ENCODE peak calls at places on chromosome 21, in four cellular contexts. One of them, this sample, is unnamed.

GRCh38 chr21:17783816-17784598 is 35.1 kb downstream of the C21orf91 start:
- DNase-seq in GM12878: peak
- DNase-seq in HepG2: no peak
- DNase-seq in K562: no peak
- DNase-seq in this sample: no peak

GRCh38 chr21:34934350-34934749 is 114.8 kb downstream of the RUNX1 start:
- DNase-seq in K562: no peak
- DNase-seq in GM12878: no peak
- DNase-seq in HepG2: no peak
- DNase-seq in this sample: no peak

GRCh38 chr21:36403713-36404112 is 18.5 kb downstream of the CHAF1B start:
- DNase-seq in K562: no peak
- DNase-seq in HepG2: no peak
- DNase-seq in GM12878: no peak
- DNase-seq in this sample: no peak

GRCh38 chr21:34687065-34687464 is 18.3 kb downstream of the CLIC6 start:
- DNase-seq in HepG2: no peak
- DNase-seq in K562: no peak
- DNase-seq in GM12878: no peak
- DNase-seq in this sample: no peak

GRCh38 chr21:29181799-29182470 is 51.5 kb downstream of the MAP3K7CL start:
- DNase-seq in K562: peak
- DNase-seq in HepG2: peak
- DNase-seq in GM12878: no peak
- DNase-seq in this sample: peak

GRCh38 chr21:42009018-42009830 is 936 bp downstream of the ZBTB21 start:
- DNase-seq in HepG2: peak
- DNase-seq in K562: peak
- DNase-seq in GM12878: no peak
- DNase-seq in this sample: peak

GRCh38 chr21:36040389-36040788 is 19.9 kb downstream of the SETD4 start:
- DNase-seq in K562: no peak
- DNase-seq in HepG2: no peak
- DNase-seq in GM12878: no peak
- DNase-seq in this sample: no peak

GRCh38 chr21:35168702-35169101 is 119.6 kb upstream of the RUNX1 start:
- DNase-seq in GM12878: no peak
- DNase-seq in K562: no peak
- DNase-seq in HepG2: no peak
- DNase-seq in this sample: no peak

GRCh38 chr21:42031241-42031640 is 21.1 kb upstream of the ZBTB21 start:
- DNase-seq in GM12878: no peak
- DNase-seq in K562: no peak
- DNase-seq in HepG2: no peak
- DNase-seq in this sample: no peak

GRCh38 chr21:40146201-40146890 is 279.1 kb downstream of the PCP4 start:
- DNase-seq in HepG2: no peak
- DNase-seq in GM12878: no peak
- DNase-seq in K562: no peak
- DNase-seq in this sample: no peak

GRCh38 chr21:43944181-43944633 is 67.9 kb upstream of the TRAPPC10 start:
- DNase-seq in K562: no peak
- DNase-seq in HepG2: no peak
- DNase-seq in GM12878: no peak
- DNase-seq in this sample: no peak
- TF ChIP-seq FOXM1 in K562: no peak
- TF ChIP-seq FOXM1 in HepG2: no peak
- TF ChIP-seq FOXM1 in GM12878: no peak
- TF ChIP-seq FOXM1 in this sample: no peak

GRCh38 chr21:46052703-46053651 is 44.9 kb upstream of the COL6A2 start:
- DNase-seq in K562: no peak
- DNase-seq in GM12878: no peak
- DNase-seq in HepG2: no peak
- DNase-seq in this sample: no peak
- TF ChIP-seq FOXK2 in K562: no peak
- TF ChIP-seq FOXK2 in GM12878: no peak
- TF ChIP-seq FOXK2 in HepG2: no peak
- TF ChIP-seq FOXK2 in this sample: no peak

DNA sequence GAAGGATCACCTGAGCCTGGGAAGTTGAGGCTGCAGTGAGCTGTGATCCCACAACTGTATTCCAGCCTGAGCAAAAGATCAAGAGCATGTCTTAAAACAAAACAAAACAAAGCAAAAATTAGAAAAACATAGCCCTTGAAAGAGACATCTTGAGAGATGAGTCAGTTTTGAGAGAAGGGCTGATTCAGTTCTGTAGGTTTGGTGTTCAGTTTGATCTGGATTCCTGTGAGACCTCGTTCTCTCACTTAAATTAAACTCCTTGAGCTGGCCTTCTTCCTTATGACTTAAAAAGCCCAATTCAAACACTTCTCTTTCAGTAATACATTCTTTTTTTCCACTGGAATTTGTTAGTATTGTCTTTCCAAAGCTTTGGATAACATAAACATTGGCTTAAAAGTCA is 164.2 kb downstream of the NRIP1 start:
- DNase-seq in HepG2: no peak
- DNase-seq in K562: no peak
- DNase-seq in GM12878: no peak
- DNase-seq in this sample: no peak
- TF ChIP-seq TARDBP in HepG2: no peak
- TF ChIP-seq TARDBP in K562: no peak
- TF ChIP-seq TARDBP in GM12878: no peak
- TF ChIP-seq TARDBP in this sample: no peak

DNA sequence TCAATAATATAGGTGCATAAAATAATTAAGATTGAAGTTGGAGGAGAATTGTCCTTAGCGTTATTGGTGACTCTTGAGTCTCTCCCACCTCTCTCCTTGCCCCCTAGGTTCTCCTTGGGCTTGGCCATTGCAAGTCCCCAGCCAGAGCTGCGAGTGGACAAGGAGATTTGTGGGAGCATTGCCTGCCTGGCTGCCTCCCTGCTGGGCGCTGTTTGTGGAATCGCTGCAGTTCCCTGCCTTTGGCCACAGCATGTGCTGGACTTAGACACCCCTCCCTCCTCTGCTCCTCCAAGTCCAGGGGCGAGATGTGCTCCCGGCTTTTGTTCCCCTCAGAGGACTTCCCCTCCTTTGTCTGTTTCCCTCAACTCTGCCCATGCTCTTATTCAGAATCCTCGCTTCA is 21.9 kb upstream of the HUNK start:
- DNase-seq in GM12878: no peak
- DNase-seq in K562: no peak
- DNase-seq in HepG2: no peak
- DNase-seq in this sample: no peak
- TF ChIP-seq FOXM1 in GM12878: no peak
- TF ChIP-seq FOXM1 in K562: no peak
- TF ChIP-seq FOXM1 in HepG2: no peak
- TF ChIP-seq FOXM1 in this sample: no peak

DNA sequence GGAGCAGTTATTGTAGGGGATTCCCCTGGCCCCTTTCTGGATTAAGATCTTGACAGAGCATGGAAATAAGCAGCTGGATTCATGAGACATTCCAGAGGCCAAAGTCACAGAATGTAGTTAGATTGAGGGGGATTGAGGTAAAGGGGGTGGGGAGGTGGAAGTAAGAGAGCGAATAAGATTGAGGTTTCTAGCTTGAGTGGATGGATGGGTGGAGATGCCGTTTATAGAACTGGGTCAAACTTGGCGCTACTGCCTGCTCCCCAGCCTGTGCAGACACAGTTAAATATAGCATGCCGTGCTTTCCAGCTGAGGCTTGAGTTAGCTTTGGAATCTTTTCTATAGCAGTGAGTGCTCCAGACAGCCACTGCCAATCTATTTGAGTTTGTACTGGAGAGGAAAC is 85.6 kb downstream of the DYRK1A start:
- DNase-seq in HepG2: no peak
- DNase-seq in GM12878: no peak
- DNase-seq in K562: no peak
- DNase-seq in this sample: no peak
- TF ChIP-seq FOXK2 in HepG2: no peak
- TF ChIP-seq FOXK2 in GM12878: no peak
- TF ChIP-seq FOXK2 in K562: no peak
- TF ChIP-seq FOXK2 in this sample: no peak

This sample was measured in HEK293T.